ENCODE peak calls at places on chromosomes 2 and 18, in four cellular contexts. One of them, this sample, is unnamed.

GRCh38 chr2:156320491-156320896 is 12.0 kb downstream of the NR4A2 start:
- DNase-seq in upper lobe of right lung: no peak
- DNase-seq in fibroblast of mammary gland: peak
- DNase-seq in HTR-8/SVneo: no peak
- DNase-seq in this sample: no peak

GRCh38 chr2:239445771-239446524 is 45.1 kb upstream of the HDAC4 start:
- DNase-seq in upper lobe of right lung: no peak
- DNase-seq in fibroblast of mammary gland: no peak
- DNase-seq in HTR-8/SVneo: no peak
- DNase-seq in this sample: no peak

GRCh38 chr2:172846551-172846950 is 110.9 kb downstream of the RAPGEF4 start:
- DNase-seq in upper lobe of right lung: no peak
- DNase-seq in fibroblast of mammary gland: no peak
- DNase-seq in HTR-8/SVneo: no peak
- DNase-seq in this sample: no peak

GRCh38 chr2:110713508-110714362 is 18.6 kb upstream of the ACOXL start:
- DNase-seq in upper lobe of right lung: no peak
- DNase-seq in fibroblast of mammary gland: no peak
- DNase-seq in HTR-8/SVneo: no peak
- DNase-seq in this sample: no peak

GRCh38 chr2:172102159-172102857 is 392 bp downstream of the DLX2 start:
- DNase-seq in upper lobe of right lung: no peak
- DNase-seq in fibroblast of mammary gland: peak
- DNase-seq in HTR-8/SVneo: no peak
- DNase-seq in this sample: peak

GRCh38 chr2:9234680-9235387 is 28.2 kb downstream of the ASAP2 start:
- DNase-seq in upper lobe of right lung: no peak
- DNase-seq in fibroblast of mammary gland: peak
- DNase-seq in HTR-8/SVneo: peak
- DNase-seq in this sample: no peak

GRCh38 chr2:43038034-43038719 is 188.2 kb downstream of the ZFP36L2 start:
- DNase-seq in upper lobe of right lung: peak
- DNase-seq in fibroblast of mammary gland: no peak
- DNase-seq in HTR-8/SVneo: peak
- DNase-seq in this sample: no peak

GRCh38 chr2:121777699-121778058 is 22.2 kb downstream of the TSN start:
- DNase-seq in upper lobe of right lung: no peak
- DNase-seq in fibroblast of mammary gland: peak
- DNase-seq in HTR-8/SVneo: no peak
- DNase-seq in this sample: no peak

GRCh38 chr2:73141896-73142295 is 29.1 kb upstream of the RAB11FIP5 start:
- DNase-seq in upper lobe of right lung: no peak
- DNase-seq in fibroblast of mammary gland: no peak
- DNase-seq in HTR-8/SVneo: no peak
- DNase-seq in this sample: no peak

GRCh38 chr2:127577973-127578372 is 42.5 kb downstream of the MYO7B start:
- DNase-seq in upper lobe of right lung: no peak
- DNase-seq in fibroblast of mammary gland: no peak
- DNase-seq in HTR-8/SVneo: no peak
- DNase-seq in this sample: no peak

GRCh38 chr2:134141598-134142340 is 112.1 kb upstream of the MGAT5 start:
- DNase-seq in upper lobe of right lung: no peak
- DNase-seq in fibroblast of mammary gland: no peak
- DNase-seq in HTR-8/SVneo: no peak
- DNase-seq in this sample: no peak

GRCh38 chr2:20617892-20618467 is 32.9 kb downstream of the HS1BP3 start:
- DNase-seq in upper lobe of right lung: peak
- DNase-seq in fibroblast of mammary gland: peak
- DNase-seq in HTR-8/SVneo: peak
- DNase-seq in this sample: no peak

GRCh38 chr2:6814869-6815268 is 50.8 kb downstream of the CMPK2 start:
- DNase-seq in upper lobe of right lung: no peak
- DNase-seq in fibroblast of mammary gland: no peak
- DNase-seq in HTR-8/SVneo: no peak
- DNase-seq in this sample: no peak

GRCh38 chr2:190534310-190535118 is at the start of gene NEMP2:
- DNase-seq in upper lobe of right lung: peak
- DNase-seq in fibroblast of mammary gland: peak
- DNase-seq in HTR-8/SVneo: peak
- DNase-seq in this sample: peak

GRCh38 chr2:128690869-128691268 is 372.2 kb upstream of the HS6ST1 start:
- DNase-seq in upper lobe of right lung: no peak
- DNase-seq in fibroblast of mammary gland: no peak
- DNase-seq in HTR-8/SVneo: no peak
- DNase-seq in this sample: no peak

GRCh38 chr2:86622878-86623548 is 652 bp downstream of the RNF103 start:
- DNase-seq in upper lobe of right lung: peak
- DNase-seq in fibroblast of mammary gland: no peak
- DNase-seq in HTR-8/SVneo: peak
- DNase-seq in this sample: peak

GRCh38 chr18:9661564-9661963 is 46.5 kb upstream of the RAB31 start:
- DNase-seq in upper lobe of right lung: no peak
- DNase-seq in fibroblast of mammary gland: peak
- DNase-seq in HTR-8/SVneo: peak
- DNase-seq in this sample: no peak

GRCh38 chr2:148259674-148260073 is 238.8 kb downstream of the MBD5 start:
- DNase-seq in upper lobe of right lung: no peak
- DNase-seq in fibroblast of mammary gland: peak
- DNase-seq in HTR-8/SVneo: no peak
- DNase-seq in this sample: no peak

GRCh38 chr2:232699110-232699509 is 2.0 kb downstream of the GIGYF2 start:
- DNase-seq in upper lobe of right lung: no peak
- DNase-seq in fibroblast of mammary gland: no peak
- DNase-seq in HTR-8/SVneo: no peak
- DNase-seq in this sample: no peak

GRCh38 chr2:205752421-205752820 is 70.1 kb downstream of the NRP2 start:
- DNase-seq in upper lobe of right lung: no peak
- DNase-seq in fibroblast of mammary gland: no peak
- DNase-seq in HTR-8/SVneo: no peak
- DNase-seq in this sample: no peak

GRCh38 chr18:58101291-58101706 is 57.3 kb downstream of the NEDD4L start:
- DNase-seq in upper lobe of right lung: no peak
- DNase-seq in fibroblast of mammary gland: no peak
- DNase-seq in HTR-8/SVneo: no peak
- DNase-seq in this sample: no peak

GRCh38 chr2:43107679-43108078 is 118.7 kb downstream of the ZFP36L2 start:
- DNase-seq in upper lobe of right lung: no peak
- DNase-seq in fibroblast of mammary gland: no peak
- DNase-seq in HTR-8/SVneo: no peak
- DNase-seq in this sample: no peak

GRCh38 chr2:215529271-215529670 is 93.4 kb upstream of the FN1 start:
- DNase-seq in upper lobe of right lung: no peak
- DNase-seq in fibroblast of mammary gland: peak
- DNase-seq in HTR-8/SVneo: no peak
- DNase-seq in this sample: no peak

GRCh38 chr2:188610050-188610444 is 318.4 kb downstream of the GULP1 start:
- DNase-seq in upper lobe of right lung: no peak
- DNase-seq in fibroblast of mammary gland: peak
- DNase-seq in HTR-8/SVneo: no peak
- DNase-seq in this sample: no peak

GRCh38 chr18:46324556-46324955 is 220.4 kb downstream of the HAUS1 start:
- DNase-seq in upper lobe of right lung: no peak
- DNase-seq in fibroblast of mammary gland: peak
- DNase-seq in HTR-8/SVneo: peak
- DNase-seq in this sample: no peak

GRCh38 chr2:35428548-35428947 is 927.0 kb upstream of the CRIM1 start:
- DNase-seq in upper lobe of right lung: no peak
- DNase-seq in fibroblast of mammary gland: peak
- DNase-seq in HTR-8/SVneo: no peak
- DNase-seq in this sample: no peak

GRCh38 chr2:121360566-121361300 is 75.7 kb upstream of the TFCP2L1 start:
- DNase-seq in upper lobe of right lung: peak
- DNase-seq in fibroblast of mammary gland: peak
- DNase-seq in HTR-8/SVneo: peak
- DNase-seq in this sample: no peak

GRCh38 chr2:72859831-72860262 is 27.4 kb upstream of the SPR start:
- DNase-seq in upper lobe of right lung: no peak
- DNase-seq in fibroblast of mammary gland: peak
- DNase-seq in HTR-8/SVneo: peak
- DNase-seq in this sample: peak

GRCh38 chr2:234881413-234882241 is 70.2 kb upstream of the SH3BP4 start:
- DNase-seq in upper lobe of right lung: peak
- DNase-seq in fibroblast of mammary gland: peak
- DNase-seq in HTR-8/SVneo: peak
- DNase-seq in this sample: peak

GRCh38 chr18:62957885-62958472 is 242.6 kb downstream of the PHLPP1 start:
- DNase-seq in upper lobe of right lung: no peak
- DNase-seq in fibroblast of mammary gland: peak
- DNase-seq in HTR-8/SVneo: no peak
- DNase-seq in this sample: peak

GRCh38 chr2:176146101-176146500 is 5.2 kb upstream of the HOXD4 start:
- DNase-seq in upper lobe of right lung: no peak
- DNase-seq in fibroblast of mammary gland: no peak
- DNase-seq in HTR-8/SVneo: no peak
- DNase-seq in this sample: no peak

GRCh38 chr18:50665519-50665918 is 105.6 kb downstream of the MAPK4 start:
- DNase-seq in upper lobe of right lung: no peak
- DNase-seq in fibroblast of mammary gland: no peak
- DNase-seq in HTR-8/SVneo: no peak
- DNase-seq in this sample: no peak

GRCh38 chr2:9885036-9885684 is 41.9 kb downstream of the TAF1B start:
- DNase-seq in upper lobe of right lung: no peak
- DNase-seq in fibroblast of mammary gland: peak
- DNase-seq in HTR-8/SVneo: no peak
- DNase-seq in this sample: no peak